ENCODE peak calls at places on chromosomes 16 and 17, in seven cellular contexts. C is substantia nigra, R is nucleus accumbens, I is transverse colon, T is NCI-H1092 treated with DMSO at 0.1 percent for 48 hours, Y is nephron progenitor cell, H is retina. B is an unnamed sample.

GRCh38 chr17:19979917-19980770 is 2.5 kb upstream of the AKAP10 start:
- DNase-seq in C (no peak), R (no peak), I (peak; percentile 13), T (no peak), Y (no peak), H (no peak), B (peak; percentile 51)

GRCh38 chr17:61009619-61010018 is 332.0 kb downstream of the BCAS3 start:
- DNase-seq in C (no peak), R (no peak), I (no peak), T (no peak), Y (no peak), H (peak; percentile 53), B (no peak)

GRCh38 chr17:43831633-43832032 is 1.3 kb downstream of the MPP3 start:
- DNase-seq in C (no peak), R (no peak), I (no peak), T (no peak), Y (no peak), H (no peak), B (no peak)

GRCh38 chr17:10117581-10118001 is 80.8 kb downstream of the GAS7 start:
- DNase-seq in C (peak; percentile 76), R (no peak), I (peak; percentile 18), T (no peak), Y (no peak), H (no peak), B (no peak)

GRCh38 chr17:64771980-64772844 is 110.1 kb upstream of the SMURF2 start:
- DNase-seq in C (no peak), R (no peak), I (no peak), T (no peak), Y (no peak), H (no peak), B (peak; percentile 39)

GRCh38 chr17:50638851-50639767 is 4.4 kb downstream of the ABCC3 start:
- DNase-seq in C (peak; percentile 79), R (peak; percentile 21), I (peak; percentile 95), T (peak; percentile 79), Y (no peak), H (no peak), B (peak; percentile 50)

GRCh38 chr17:49021768-49022103 is 24.6 kb downstream of the IGF2BP1 start:
- DNase-seq in C (no peak), R (no peak), I (no peak), T (no peak), Y (no peak), H (no peak), B (no peak)

GRCh38 chr16:84845496-84846002 is 25.8 kb downstream of the CRISPLD2 start:
- DNase-seq in C (no peak), R (no peak), I (peak; percentile 45), T (no peak), Y (no peak), H (no peak), B (no peak)

GRCh38 chr17:50049636-50050035 is 6.3 kb upstream of the ITGA3 start:
- DNase-seq in C (peak; percentile 19), R (no peak), I (no peak), T (no peak), Y (no peak), H (no peak), B (no peak)

GRCh38 chr17:27631409-27631755 is 394 bp downstream of the LGALS9 start:
- DNase-seq in C (no peak), R (no peak), I (no peak), T (no peak), Y (no peak), H (no peak), B (peak; percentile 54)

GRCh38 chr17:8408371-8408770 is 10.7 kb upstream of the RNF222 start:
- DNase-seq in C (no peak), R (no peak), I (peak; percentile 72), T (no peak), Y (no peak), H (no peak), B (no peak)

GRCh38 chr17:28407130-28407973 is 1.3 kb upstream of the SLC46A1 start:
- DNase-seq in C (no peak), R (no peak), I (no peak), T (no peak), Y (no peak), H (no peak), B (no peak)

GRCh38 chr17:55348749-55349354 is 72.8 kb downstream of the MMD start:
- DNase-seq in C (peak; percentile 25), R (no peak), I (peak; percentile 49), T (peak; percentile 48), Y (peak; percentile 53), H (peak; percentile 78), B (peak; percentile 91)

GRCh38 chr17:27353469-27354050 is 59.6 kb downstream of the WSB1 start:
- DNase-seq in C (peak; percentile 93), R (no peak), I (peak; percentile 93), T (peak; percentile 44), Y (peak; percentile 89), H (peak; percentile 92), B (peak; percentile 87)

GRCh38 chr16:55655709-55656694 is at the start of gene SLC6A2:
- DNase-seq in C (peak; percentile 16), R (no peak), I (no peak), T (no peak), Y (peak; percentile 67), H (peak; percentile 76), B (no peak)

GRCh38 chr17:48037036-48037881 is at the start of gene COPZ2:
- DNase-seq in C (peak; percentile 38), R (no peak), I (peak; percentile 69), T (no peak), Y (peak; percentile 68), H (peak; percentile 62), B (peak; percentile 39)

GRCh38 chr16:84315422-84315821 is 20.7 kb downstream of the WFDC1 start:
- DNase-seq in C (no peak), R (no peak), I (no peak), T (no peak), Y (no peak), H (no peak), B (no peak)

B was measured in Kasumi-1.